ENCODE peak calls at places on chromosomes 11 and 22, in five cellular contexts. One of them, this sample, is unnamed.

GRCh38 chr11:5631969-5632635 is 7.3 kb downstream of the TRIM34 start:
- DNase-seq in HFF-Myc: no peak
- DNase-seq in CD8-positive, alpha-beta T cell: no peak
- DNase-seq in AG04450: no peak
- DNase-seq in GM12878: peak; percentile 85
- DNase-seq in this sample: no peak

GRCh38 chr11:15923169-15923568 is 433.2 kb downstream of the SOX6 start:
- DNase-seq in HFF-Myc: no peak
- DNase-seq in CD8-positive, alpha-beta T cell: no peak
- DNase-seq in AG04450: no peak
- DNase-seq in GM12878: no peak
- DNase-seq in this sample: no peak

GRCh38 chr11:8328848-8329330 is 65.2 kb upstream of the LMO1 start:
- DNase-seq in HFF-Myc: peak; percentile 73
- DNase-seq in CD8-positive, alpha-beta T cell: peak; percentile 23
- DNase-seq in AG04450: peak; percentile 10
- DNase-seq in GM12878: peak; percentile 53
- DNase-seq in this sample: peak; percentile 77

GRCh38 chr11:61335355-61335710 is 2.3 kb downstream of the TKFC start:
- DNase-seq in HFF-Myc: no peak
- DNase-seq in CD8-positive, alpha-beta T cell: no peak
- DNase-seq in AG04450: no peak
- DNase-seq in GM12878: no peak
- DNase-seq in this sample: no peak

GRCh38 chr22:17100621-17101020 is 15.8 kb downstream of the IL17RA start:
- DNase-seq in HFF-Myc: no peak
- DNase-seq in CD8-positive, alpha-beta T cell: no peak
- DNase-seq in AG04450: no peak
- DNase-seq in GM12878: no peak
- DNase-seq in this sample: no peak

GRCh38 chr11:20005747-20006146 is 154.5 kb downstream of the DBX1 start:
- DNase-seq in HFF-Myc: no peak
- DNase-seq in CD8-positive, alpha-beta T cell: no peak
- DNase-seq in AG04450: no peak
- DNase-seq in GM12878: no peak
- DNase-seq in this sample: no peak

GRCh38 chr11:127006311-127006710 is 5.7 kb upstream of the KIRREL3 start:
- DNase-seq in HFF-Myc: no peak
- DNase-seq in CD8-positive, alpha-beta T cell: no peak
- DNase-seq in AG04450: no peak
- DNase-seq in GM12878: no peak
- DNase-seq in this sample: no peak

GRCh38 chr11:57641426-57641825 is 8.3 kb downstream of the YPEL4 start:
- DNase-seq in HFF-Myc: no peak
- DNase-seq in CD8-positive, alpha-beta T cell: no peak
- DNase-seq in AG04450: peak; percentile 33
- DNase-seq in GM12878: no peak
- DNase-seq in this sample: no peak

GRCh38 chr11:12591706-12592105 is 82.5 kb upstream of the TEAD1 start:
- DNase-seq in HFF-Myc: no peak
- DNase-seq in CD8-positive, alpha-beta T cell: no peak
- DNase-seq in AG04450: no peak
- DNase-seq in GM12878: no peak
- DNase-seq in this sample: no peak

GRCh38 chr11:96063053-96063452 is 139.1 kb upstream of the MTMR2 start:
- DNase-seq in HFF-Myc: no peak
- DNase-seq in CD8-positive, alpha-beta T cell: no peak
- DNase-seq in AG04450: no peak
- DNase-seq in GM12878: no peak
- DNase-seq in this sample: no peak

DNA sequence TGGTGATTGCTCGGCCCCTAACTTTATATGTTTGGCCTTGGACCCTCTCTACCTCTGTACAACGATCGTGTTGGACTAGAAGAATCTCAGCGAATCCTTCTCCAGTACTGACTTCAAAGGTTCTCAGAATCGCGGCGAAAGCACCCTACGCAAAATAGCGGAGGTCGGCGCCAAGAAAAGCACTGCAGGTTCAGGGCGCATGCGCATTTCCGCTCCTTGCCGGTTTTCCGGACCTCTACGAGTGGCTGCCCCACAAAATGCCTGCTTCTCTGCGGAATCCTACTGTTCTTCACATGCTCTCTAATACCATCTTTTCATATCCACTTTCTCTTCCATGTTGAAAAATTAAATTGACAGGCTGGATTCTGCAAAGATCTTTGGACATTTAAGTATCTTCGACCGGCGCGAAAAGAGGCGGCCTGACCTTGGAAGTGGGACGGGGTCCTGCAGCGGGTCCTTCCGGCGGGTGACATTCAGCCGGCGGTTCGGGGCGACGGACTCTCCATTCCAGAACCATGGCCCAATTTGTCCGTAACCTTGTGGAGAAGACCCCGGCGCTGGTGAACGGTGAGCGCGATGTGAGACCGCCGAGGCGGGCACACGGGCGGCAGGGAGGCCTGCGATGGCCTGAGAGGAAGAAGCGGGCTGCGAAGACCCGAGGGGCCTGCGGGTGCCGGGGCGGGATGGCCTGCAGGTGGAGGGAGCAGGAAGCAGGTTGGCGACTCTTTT is at the start of gene ATP5MG:
- DNase-seq in HFF-Myc: peak; percentile 77
- DNase-seq in CD8-positive, alpha-beta T cell: peak; percentile 88
- DNase-seq in AG04450: peak; percentile 72
- DNase-seq in GM12878: peak; percentile 93
- DNase-seq in this sample: peak; percentile 70
- TF ChIP-seq CTCF in HFF-Myc: no peak
- TF ChIP-seq CTCF in CD8-positive, alpha-beta T cell: no peak
- TF ChIP-seq CTCF in AG04450: peak; percentile 20
- TF ChIP-seq CTCF in GM12878: no peak
- TF ChIP-seq CTCF in this sample: peak; percentile 19

GRCh38 chr22:37633693-37634504 is 5.6 kb upstream of the SH3BP1 start:
- DNase-seq in HFF-Myc: peak; percentile 66
- DNase-seq in CD8-positive, alpha-beta T cell: peak; percentile 42
- DNase-seq in AG04450: peak; percentile 84
- DNase-seq in GM12878: peak; percentile 60
- DNase-seq in this sample: peak; percentile 41
- TF ChIP-seq CTCF in HFF-Myc: peak; percentile 27
- TF ChIP-seq CTCF in CD8-positive, alpha-beta T cell: no peak
- TF ChIP-seq CTCF in AG04450: peak; percentile 23
- TF ChIP-seq CTCF in GM12878: no peak
- TF ChIP-seq CTCF in this sample: peak; percentile 32

GRCh38 chr11:112958670-112959069 is 2.5 kb upstream of the NCAM1 start:
- DNase-seq in HFF-Myc: no peak
- DNase-seq in CD8-positive, alpha-beta T cell: no peak
- DNase-seq in AG04450: no peak
- DNase-seq in GM12878: no peak
- DNase-seq in this sample: no peak
- TF ChIP-seq CTCF in HFF-Myc: no peak
- TF ChIP-seq CTCF in CD8-positive, alpha-beta T cell: no peak
- TF ChIP-seq CTCF in AG04450: no peak
- TF ChIP-seq CTCF in GM12878: no peak
- TF ChIP-seq CTCF in this sample: peak; percentile 23

GRCh38 chr22:35367331-35367886 is 13.5 kb upstream of the HMOX1 start:
- DNase-seq in HFF-Myc: no peak
- DNase-seq in CD8-positive, alpha-beta T cell: no peak
- DNase-seq in AG04450: no peak
- DNase-seq in GM12878: peak; percentile 65
- DNase-seq in this sample: no peak
- TF ChIP-seq CTCF in HFF-Myc: no peak
- TF ChIP-seq CTCF in CD8-positive, alpha-beta T cell: no peak
- TF ChIP-seq CTCF in AG04450: no peak
- TF ChIP-seq CTCF in GM12878: no peak
- TF ChIP-seq CTCF in this sample: no peak

GRCh38 chr11:80320226-80320625 is 879.4 kb upstream of the TENM4 start:
- DNase-seq in HFF-Myc: no peak
- DNase-seq in CD8-positive, alpha-beta T cell: no peak
- DNase-seq in AG04450: no peak
- DNase-seq in GM12878: no peak
- DNase-seq in this sample: no peak

GRCh38 chr11:80317612-80318011 is 876.8 kb upstream of the TENM4 start:
- DNase-seq in HFF-Myc: no peak
- DNase-seq in CD8-positive, alpha-beta T cell: no peak
- DNase-seq in AG04450: no peak
- DNase-seq in GM12878: no peak
- DNase-seq in this sample: no peak

GRCh38 chr11:80315263-80315662 is 874.4 kb upstream of the TENM4 start:
- DNase-seq in HFF-Myc: no peak
- DNase-seq in CD8-positive, alpha-beta T cell: no peak
- DNase-seq in AG04450: no peak
- DNase-seq in GM12878: no peak
- DNase-seq in this sample: no peak

GRCh38 chr11:80320765-80321164 is 879.9 kb upstream of the TENM4 start:
- DNase-seq in HFF-Myc: no peak
- DNase-seq in CD8-positive, alpha-beta T cell: no peak
- DNase-seq in AG04450: no peak
- DNase-seq in GM12878: no peak
- DNase-seq in this sample: no peak
- TF ChIP-seq CTCF in HFF-Myc: peak; percentile 24
- TF ChIP-seq CTCF in CD8-positive, alpha-beta T cell: no peak
- TF ChIP-seq CTCF in AG04450: peak; percentile 33
- TF ChIP-seq CTCF in GM12878: peak; percentile 33
- TF ChIP-seq CTCF in this sample: no peak

DNA sequence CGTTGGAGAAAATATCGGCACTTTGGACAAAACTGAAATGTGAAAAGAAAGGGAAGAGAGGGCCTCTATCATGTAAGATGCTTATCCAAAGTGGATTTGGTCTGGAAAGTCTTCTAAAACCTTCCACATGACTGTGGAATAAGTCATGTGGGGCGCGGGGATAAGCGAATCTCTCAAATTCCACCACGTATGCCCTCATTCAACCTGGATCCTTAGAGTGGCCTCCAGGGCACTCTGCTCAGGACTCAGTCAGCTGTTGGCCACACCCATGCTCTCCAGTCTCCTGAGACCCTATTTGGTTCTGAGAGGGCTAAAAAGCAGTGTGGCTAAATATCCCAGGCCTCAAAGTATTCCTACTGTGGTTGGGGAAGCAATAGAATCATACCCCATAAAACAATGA is 2.0 kb upstream of the TIMP3 start:
- DNase-seq in HFF-Myc: no peak
- DNase-seq in CD8-positive, alpha-beta T cell: no peak
- DNase-seq in AG04450: no peak
- DNase-seq in GM12878: no peak
- DNase-seq in this sample: no peak
- TF ChIP-seq CTCF in HFF-Myc: no peak
- TF ChIP-seq CTCF in CD8-positive, alpha-beta T cell: no peak
- TF ChIP-seq CTCF in AG04450: no peak
- TF ChIP-seq CTCF in GM12878: no peak
- TF ChIP-seq CTCF in this sample: no peak

DNA sequence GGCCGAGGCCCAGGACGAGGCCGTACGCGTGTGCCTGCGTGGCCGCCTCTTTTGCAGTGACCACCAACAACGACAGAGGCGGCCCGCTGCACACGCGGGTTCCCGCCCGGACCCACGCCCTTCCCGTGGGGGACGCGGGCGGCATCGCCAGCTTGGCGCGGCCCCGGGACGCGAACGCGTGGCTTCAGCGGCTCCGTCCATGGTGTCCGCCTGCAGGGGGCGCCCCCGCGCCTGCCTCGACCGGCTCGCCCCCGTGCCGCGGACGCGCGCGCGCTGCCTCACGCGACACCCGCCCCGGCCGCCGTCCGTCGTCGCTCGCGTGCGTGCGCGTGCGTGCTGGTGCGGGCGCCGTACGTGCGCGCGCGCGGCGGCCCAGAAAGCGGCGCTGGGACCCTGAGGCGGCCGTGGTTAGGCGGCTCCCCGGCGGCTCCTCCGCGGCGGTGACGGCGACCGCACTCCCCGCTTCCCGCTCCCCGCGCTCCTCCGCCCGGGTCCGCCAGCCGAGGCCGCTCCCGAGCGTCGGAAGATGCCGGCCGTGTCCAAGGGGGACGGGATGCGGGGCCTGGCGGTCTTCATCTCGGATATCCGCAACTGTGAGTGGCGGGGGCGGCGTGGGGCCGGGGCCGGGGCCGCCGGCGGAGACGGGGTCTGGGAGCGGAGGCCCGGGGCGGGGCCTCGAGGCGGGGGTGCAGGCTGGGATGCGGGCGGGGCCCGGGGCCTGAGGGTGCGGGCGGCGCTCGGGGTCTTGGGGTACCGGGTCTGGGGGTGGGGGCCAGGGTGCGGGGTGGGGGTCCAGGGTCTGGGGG is at the start of gene AP2A2:
- DNase-seq in HFF-Myc: no peak
- DNase-seq in CD8-positive, alpha-beta T cell: peak; percentile 92
- DNase-seq in AG04450: peak; percentile 43
- DNase-seq in GM12878: no peak
- DNase-seq in this sample: peak; percentile 84
- TF ChIP-seq CTCF in HFF-Myc: peak; percentile 38
- TF ChIP-seq CTCF in CD8-positive, alpha-beta T cell: peak; percentile 67
- TF ChIP-seq CTCF in AG04450: peak; percentile 46
- TF ChIP-seq CTCF in GM12878: peak; percentile 58
- TF ChIP-seq CTCF in this sample: peak; percentile 83

GRCh38 chr11:27064086-27064485 is 23.5 kb downstream of the BBOX1 start:
- DNase-seq in HFF-Myc: no peak
- DNase-seq in CD8-positive, alpha-beta T cell: no peak
- DNase-seq in AG04450: no peak
- DNase-seq in GM12878: no peak
- DNase-seq in this sample: no peak
- TF ChIP-seq CTCF in HFF-Myc: no peak
- TF ChIP-seq CTCF in CD8-positive, alpha-beta T cell: no peak
- TF ChIP-seq CTCF in AG04450: no peak
- TF ChIP-seq CTCF in GM12878: no peak
- TF ChIP-seq CTCF in this sample: no peak